ENCODE peak calls at places on chromosomes 12 and 14, in seven cellular contexts. N is SK-N-SH, O is hepatocyte, D is neural progenitor cell, H is GM23338, R is HCT116, J is GM23248. M is an unnamed sample.

GRCh38 chr12:109069307-109070231 is 17.2 kb downstream of the USP30 start:
- DNase-seq in N (no peak), O (peak; percentile 70), D (peak; percentile 81), H (peak; percentile 69), R (no peak), J (no peak), M (no peak)

GRCh38 chr12:106445981-106446380 is 88.4 kb downstream of the POLR3B start:
- DNase-seq in N (no peak), O (no peak), D (peak; percentile 58), H (no peak), R (no peak), J (no peak), M (no peak)

GRCh38 chr14:55277972-55278740 is 6.9 kb downstream of the FBXO34 start:
- DNase-seq in N (no peak), O (no peak), D (no peak), H (no peak), R (no peak), J (no peak), M (peak; percentile 61)

GRCh38 chr14:105148604-105149145 is 19.9 kb downstream of the JAG2 start:
- DNase-seq in N (no peak), O (no peak), D (no peak), H (no peak), R (no peak), J (no peak), M (no peak)

GRCh38 chr14:64673329-64673728 is 30.9 kb upstream of the PLEKHG3 start:
- DNase-seq in N (no peak), O (no peak), D (no peak), H (no peak), R (no peak), J (no peak), M (no peak)

GRCh38 chr12:112349440-112349839 is 32.8 kb downstream of the HECTD4 start:
- DNase-seq in N (peak; percentile 31), O (no peak), D (no peak), H (no peak), R (no peak), J (no peak), M (no peak)

GRCh38 chr14:105485720-105486332 is 860 bp upstream of the CRIP1 start:
- DNase-seq in N (peak; percentile 92), O (peak; percentile 61), D (peak; percentile 81), H (peak; percentile 92), R (no peak), J (no peak), M (no peak)

GRCh38 chr14:22159049-22159448 is 430.0 kb downstream of the DAD1 start:
- DNase-seq in N (no peak), O (no peak), D (no peak), H (no peak), R (no peak), J (no peak), M (no peak)

GRCh38 chr12:111806304-111806703 is 35.7 kb upstream of the MAPKAPK5 start:
- DNase-seq in N (no peak), O (no peak), D (no peak), H (no peak), R (no peak), J (no peak), M (no peak)

GRCh38 chr12:121472150-121472905 is 72.4 kb downstream of the RNF34 start:
- DNase-seq in N (no peak), O (no peak), D (no peak), H (no peak), R (no peak), J (no peak), M (no peak)

GRCh38 chr12:90098132-90098779 is 389.6 kb upstream of the ATP2B1 start:
- DNase-seq in N (no peak), O (no peak), D (peak; percentile 52), H (no peak), R (no peak), J (peak; percentile 20), M (peak; percentile 24)

GRCh38 chr12:26032290-26032689 is 73.8 kb downstream of the RASSF8 start:
- DNase-seq in N (no peak), O (no peak), D (no peak), H (no peak), R (no peak), J (peak; percentile 51), M (no peak)

GRCh38 chr12:64187370-64187769 is 34.7 kb downstream of the KICS2 start:
- DNase-seq in N (no peak), O (no peak), D (no peak), H (no peak), R (no peak), J (peak; percentile 80), M (no peak)

GRCh38 chr14:94769413-94770250 is at the start of gene GSC:
- DNase-seq in N (peak; percentile 90), O (peak; percentile 54), D (peak; percentile 92), H (peak; percentile 89), R (no peak), J (peak; percentile 84), M (no peak)

GRCh38 chr14:97331526-97331925 is 534.3 kb downstream of the VRK1 start:
- DNase-seq in N (no peak), O (no peak), D (no peak), H (no peak), R (no peak), J (no peak), M (no peak)

GRCh38 chr12:69196302-69197288 is 42.8 kb upstream of the CPSF6 start:
- DNase-seq in N (no peak), O (no peak), D (no peak), H (peak; percentile 34), R (no peak), J (peak; percentile 25), M (no peak)

GRCh38 chr12:29403991-29404390 is 23.0 kb upstream of the ERGIC2 start:
- DNase-seq in N (peak; percentile 10), O (no peak), D (no peak), H (peak; percentile 10), R (no peak), J (no peak), M (no peak)

GRCh38 chr12:70150230-70150629 is 93.0 kb upstream of the CNOT2 start:
- DNase-seq in N (no peak), O (no peak), D (no peak), H (no peak), R (no peak), J (no peak), M (no peak)

GRCh38 chr12:90729741-90730140 is 225.2 kb downstream of the CCER1 start:
- DNase-seq in N (no peak), O (no peak), D (no peak), H (no peak), R (peak; percentile 38), J (peak; percentile 19), M (no peak)

GRCh38 chr12:47820631-47821345 is 1.1 kb upstream of the HDAC7 start:
- DNase-seq in N (peak; percentile 61), O (peak; percentile 92), D (peak; percentile 94), H (peak; percentile 92), R (peak; percentile 62), J (peak; percentile 98), M (no peak)

GRCh38 chr12:47819544-47819901 is 180 bp downstream of the HDAC7 start:
- DNase-seq in N (no peak), O (no peak), D (no peak), H (no peak), R (no peak), J (no peak), M (no peak)

GRCh38 chr12:47818701-47819543 is 781 bp downstream of the HDAC7 start:
- DNase-seq in N (peak; percentile 88), O (peak; percentile 71), D (peak; percentile 85), H (peak; percentile 81), R (no peak), J (peak; percentile 70), M (peak; percentile 64)

GRCh38 chr12:47821346-47821706 is 1.6 kb upstream of the HDAC7 start:
- DNase-seq in N (no peak), O (no peak), D (no peak), H (no peak), R (no peak), J (peak; percentile 81), M (no peak)

DNA sequence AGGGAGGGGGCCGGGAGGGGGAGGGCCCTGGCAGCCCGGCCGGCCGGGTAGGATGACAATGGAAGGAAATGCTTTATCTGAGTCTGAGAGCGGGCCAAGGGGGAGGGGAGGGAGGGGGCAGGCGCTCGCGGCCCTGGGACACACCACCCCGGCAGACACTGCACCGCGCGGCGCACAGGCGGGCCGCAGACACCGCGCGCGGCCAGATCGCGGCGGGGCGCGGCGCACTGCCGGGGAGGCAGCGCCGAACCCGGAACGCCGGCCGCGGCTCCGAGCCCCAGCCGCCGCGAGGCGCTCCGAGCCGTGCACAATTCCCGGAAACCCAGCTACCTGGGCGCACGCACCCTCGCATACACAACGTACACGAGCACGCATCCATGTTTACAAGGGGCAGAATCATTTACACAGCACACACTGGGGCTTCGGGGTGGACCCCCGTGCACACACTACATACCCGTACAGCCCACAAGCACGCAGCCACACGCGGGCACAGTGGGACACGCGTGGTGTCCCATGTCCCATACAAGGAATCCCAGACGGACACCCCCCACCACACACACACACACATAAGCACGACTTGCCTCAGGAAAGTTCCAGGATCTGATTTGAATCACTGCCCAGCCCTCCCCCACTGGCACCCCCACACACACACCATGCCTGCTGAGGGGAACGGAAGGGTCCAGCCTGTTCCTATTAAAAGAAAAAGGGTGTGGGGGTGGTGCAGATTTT is at the start of gene HDAC7:
- DNase-seq in N (peak; percentile 97), O (peak; percentile 91), D (peak; percentile 86), H (peak; percentile 89), R (peak; percentile 24), J (peak; percentile 90), M (peak; percentile 83)
- TF ChIP-seq EZH2phosphoT487 in N (no peak), O (no peak), D (no peak), H (no peak), R (no peak), J (no peak), M (no peak)

DNA sequence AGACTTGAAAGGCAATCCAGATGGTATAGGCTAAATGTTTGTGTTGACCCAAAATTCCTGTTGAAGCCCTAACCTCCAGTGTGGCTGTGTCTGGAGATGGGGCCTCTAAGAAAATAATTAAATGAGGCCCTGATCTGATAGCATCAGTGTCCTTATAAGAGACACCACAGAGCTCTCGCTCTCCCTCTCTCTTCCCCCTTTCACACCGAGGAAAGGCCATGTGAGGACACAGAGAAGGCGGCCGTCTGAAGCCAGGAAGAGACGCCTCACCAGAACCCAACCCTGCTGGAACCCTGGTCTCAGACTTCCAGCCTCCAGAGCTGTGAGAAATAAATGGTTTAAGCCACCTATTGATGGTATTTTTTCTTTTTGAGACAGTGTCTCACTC is 87.5 kb downstream of the SCARB1 start:
- DNase-seq in N (no peak), O (no peak), D (no peak), H (no peak), R (no peak), J (no peak), M (no peak)
- H3K4me2 ChIP-seq in N (no peak overlapping the region), O (no peak overlapping the region), D (no peak overlapping the region), H (no peak overlapping the region), R (no peak overlapping the region), J (no peak overlapping the region), M (no peak overlapping the region)

DNA sequence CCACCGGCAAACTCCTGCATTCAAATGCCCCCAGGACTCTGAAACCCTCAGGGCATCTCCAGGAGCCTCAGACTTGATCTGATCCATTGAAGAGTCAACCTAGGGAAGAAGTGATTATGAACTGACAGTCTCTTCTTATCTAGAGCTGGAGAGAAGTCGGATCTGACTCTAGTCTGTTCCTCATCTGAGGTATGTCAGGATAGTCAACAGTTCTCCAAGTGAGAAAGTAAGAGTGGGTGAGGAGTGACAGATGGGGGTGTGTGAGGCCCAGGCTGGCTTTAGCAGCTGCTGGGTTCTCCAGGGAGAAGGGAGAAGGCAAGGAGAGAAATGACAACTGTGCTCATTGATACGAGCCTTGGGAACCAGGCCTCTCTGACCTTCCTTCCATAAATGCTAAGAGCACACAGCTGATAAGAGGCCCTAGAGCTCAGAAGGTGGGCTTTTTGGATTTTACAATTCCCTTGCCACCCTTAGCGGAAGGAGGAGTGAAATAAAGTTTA is 53.3 kb downstream of the IRAK3 start:
- DNase-seq in N (no peak), O (no peak), D (no peak), H (no peak), R (no peak), J (no peak), M (no peak)
- H4K20me1 ChIP-seq in N (no peaks in the 10 kb centered on the region), O (no peaks in the 10 kb centered on the region), D (no peaks in the 10 kb centered on the region), H (no peaks in the 10 kb centered on the region), R (no peaks in the 10 kb centered on the region), J (no peaks in the 10 kb centered on the region), M (no peaks in the 10 kb centered on the region)

GRCh38 chr14:99186956-99187690 is 84.9 kb downstream of the BCL11B start:
- DNase-seq in N (no peak), O (no peak), D (no peak), H (no peak), R (no peak), J (no peak), M (no peak)
- TF ChIP-seq EZH2phosphoT487 in N (no peak), O (no peak), D (no peak), H (no peak), R (no peak), J (no peak), M (no peak)

M was measured in OCI-LY7.